ENCODE peak calls at places on chromosomes 5 and 9, in seven cellular contexts. P, U, B, L, M, F and J are unnamed samples.

GRCh38 chr5:441996-442334 is 1.0 kb upstream of the EXOC3 start:
- DNase-seq in P (no peak), U (no peak), B (no peak), L (no peak), M (no peak), F (no peak), J (no peak)

GRCh38 chr9:127445851-127446719 is 5.1 kb downstream of the RPL12 start:
- DNase-seq in P (no peak), U (no peak), B (peak), L (no peak), M (no peak), F (peak), J (no peak)

GRCh38 chr5:125798311-125798710 is 624.9 kb upstream of the GRAMD2B start:
- DNase-seq in P (no peak), U (peak), B (peak), L (no peak), M (no peak), F (peak), J (no peak)

GRCh38 chr5:149429839-149430721 is 51.0 kb upstream of the IL17B start:
- DNase-seq in P (no peak), U (peak), B (no peak), L (no peak), M (peak), F (no peak), J (no peak)

GRCh38 chr5:145856285-145856818 is 16.5 kb downstream of the GRXCR2 start:
- DNase-seq in P (peak), U (peak), B (no peak), L (peak), M (peak), F (no peak), J (no peak)

GRCh38 chr5:55711531-55712022 is 547 bp downstream of the SLC38A9 start:
- DNase-seq in P (no peak), U (peak), B (no peak), L (no peak), M (no peak), F (no peak), J (no peak)

GRCh38 chr9:2916382-2916985 is 72.6 kb upstream of the PUM3 start:
- DNase-seq in P (no peak), U (no peak), B (no peak), L (no peak), M (no peak), F (peak), J (no peak)

GRCh38 chr9:123972618-123973017 is 39.0 kb upstream of the LHX2 start:
- DNase-seq in P (no peak), U (no peak), B (no peak), L (no peak), M (no peak), F (no peak), J (no peak)

GRCh38 chr5:150945501-150945900 is 40.7 kb upstream of the ZNF300 start:
- DNase-seq in P (no peak), U (peak), B (no peak), L (no peak), M (no peak), F (no peak), J (no peak)

GRCh38 chr5:134435525-134435924 is 23.8 kb upstream of the CDKN2AIPNL start:
- DNase-seq in P (no peak), U (peak), B (peak), L (peak), M (no peak), F (peak), J (no peak)

GRCh38 chr9:73845954-73846690 is 651.0 kb upstream of the RORB start:
- DNase-seq in P (no peak), U (peak), B (no peak), L (no peak), M (no peak), F (no peak), J (no peak)

GRCh38 chr5:79806741-79807140 is 117.1 kb downstream of the CMYA5 start:
- DNase-seq in P (no peak), U (peak), B (no peak), L (no peak), M (no peak), F (no peak), J (no peak)

GRCh38 chr9:107213080-107213479 is 70.0 kb upstream of the RAD23B start:
- DNase-seq in P (no peak), U (peak), B (no peak), L (no peak), M (no peak), F (no peak), J (no peak)

GRCh38 chr5:55218966-55219365 is 8.1 kb downstream of the MCIDAS start:
- DNase-seq in P (peak), U (no peak), B (peak), L (no peak), M (no peak), F (peak), J (no peak)

GRCh38 chr5:87562068-87562467 is 149.3 kb upstream of the CCNH start:
- DNase-seq in P (no peak), U (no peak), B (no peak), L (no peak), M (no peak), F (no peak), J (no peak)

GRCh38 chr9:19493174-19493811 is 84.5 kb downstream of the ACER2 start:
- DNase-seq in P (peak), U (peak), B (peak), L (peak), M (peak), F (peak), J (no peak)

GRCh38 chr9:109574061-109574882 is 76.2 kb upstream of the PTPN3 start:
- DNase-seq in P (no peak), U (peak), B (peak), L (peak), M (no peak), F (peak), J (no peak)

GRCh38 chr5:3010953-3011763 is 259.7 kb upstream of the IRX2 start:
- DNase-seq in P (no peak), U (no peak), B (no peak), L (no peak), M (no peak), F (no peak), J (no peak)

GRCh38 chr9:98615633-98616032 is 93.1 kb downstream of the GABBR2 start:
- DNase-seq in P (no peak), U (no peak), B (no peak), L (no peak), M (no peak), F (no peak), J (no peak)

GRCh38 chr5:3595102-3595961 is at the start of gene IRX1:
- DNase-seq in P (no peak), U (no peak), B (no peak), L (no peak), M (no peak), F (peak), J (no peak)

GRCh38 chr9:36141288-36141687 is 4.8 kb downstream of the GLIPR2 start:
- DNase-seq in P (no peak), U (peak), B (peak), L (peak), M (no peak), F (peak), J (no peak)

GRCh38 chr5:175709276-175709781 is 51.5 kb downstream of the HRH2 start:
- DNase-seq in P (peak), U (no peak), B (no peak), L (no peak), M (no peak), F (no peak), J (no peak)

GRCh38 chr5:72812483-72812882 is 4.0 kb upstream of the TNPO1 start:
- DNase-seq in P (no peak), U (no peak), B (no peak), L (no peak), M (no peak), F (no peak), J (no peak)

GRCh38 chr5:150523472-150524350 is 15.8 kb downstream of the NDST1 start:
- DNase-seq in P (peak), U (peak), B (peak), L (peak), M (no peak), F (peak), J (no peak)

GRCh38 chr5:115179959-115180709 is 10.4 kb upstream of the TRIM36 start:
- DNase-seq in P (no peak), U (peak), B (peak), L (no peak), M (peak), F (no peak), J (peak)

GRCh38 chr9:130995399-130995941 is 13.5 kb upstream of the LAMC3 start:
- DNase-seq in P (no peak), U (peak), B (peak), L (no peak), M (no peak), F (peak), J (no peak)

GRCh38 chr9:130994546-130995398 is 14.2 kb upstream of the LAMC3 start:
- DNase-seq in P (no peak), U (no peak), B (no peak), L (no peak), M (no peak), F (peak), J (no peak)

GRCh38 chr5:109299557-109299956 is 110.2 kb downstream of the PJA2 start:
- DNase-seq in P (no peak), U (no peak), B (no peak), L (no peak), M (no peak), F (no peak), J (no peak)

GRCh38 chr5:178145965-178146820 is 7.5 kb downstream of the NHP2 start:
- DNase-seq in P (peak), U (peak), B (peak), L (peak), M (peak), F (peak), J (peak)

GRCh38 chr5:107313921-107314320 is 356.8 kb downstream of the EFNA5 start:
- DNase-seq in P (no peak), U (no peak), B (no peak), L (no peak), M (no peak), F (no peak), J (no peak)

GRCh38 chr5:107658528-107658927 is 12.2 kb downstream of the EFNA5 start:
- DNase-seq in P (no peak), U (no peak), B (no peak), L (no peak), M (no peak), F (no peak), J (no peak)

GRCh38 chr9:32725066-32725860 is 58.1 kb upstream of the TMEM215 start:
- DNase-seq in P (no peak), U (no peak), B (peak), L (no peak), M (no peak), F (no peak), J (no peak)

GRCh38 chr9:89364664-89365531 is 46.6 kb downstream of the SECISBP2 start:
- DNase-seq in P (peak), U (no peak), B (no peak), L (no peak), M (peak), F (peak), J (no peak)

GRCh38 chr9:36665921-36666429 is 93.3 kb downstream of the MELK start:
- DNase-seq in P (no peak), U (peak), B (no peak), L (no peak), M (no peak), F (no peak), J (no peak)

DNA sequence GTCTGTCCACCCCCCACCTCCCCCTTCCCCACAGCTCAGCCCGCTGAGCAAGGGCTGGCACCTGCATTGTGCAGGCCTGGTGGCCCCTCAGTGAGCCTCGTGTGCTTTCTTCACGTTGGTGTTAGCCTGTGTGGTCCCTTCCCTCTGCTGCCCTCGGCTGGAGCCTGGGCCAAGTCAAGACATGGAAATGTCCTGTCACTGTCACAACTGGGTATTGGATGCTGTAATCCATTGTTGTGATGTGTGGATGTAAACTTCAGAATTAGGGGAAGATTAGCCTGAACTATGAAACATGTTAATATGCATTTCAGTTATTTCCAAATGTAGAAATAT is 103.9 kb downstream of the TRIO start:
- DNase-seq in P (no peak), U (no peak), B (no peak), L (no peak), M (no peak), F (no peak), J (no peak)
- TF ChIP-seq CTCF in P (no peak), U (no peak), B (no peak), L (no peak), M (no peak), F (no peak), J (no peak)

GRCh38 chr5:38431242-38431853 is 125.1 kb downstream of the LIFR start:
- DNase-seq in P (no peak), U (peak), B (no peak), L (no peak), M (no peak), F (no peak), J (no peak)

GRCh38 chr5:38438757-38439156 is 117.7 kb downstream of the LIFR start:
- DNase-seq in P (no peak), U (no peak), B (no peak), L (no peak), M (no peak), F (no peak), J (no peak)

GRCh38 chr5:38434981-38435710 is 121.3 kb downstream of the LIFR start:
- DNase-seq in P (no peak), U (no peak), B (no peak), L (peak), M (no peak), F (no peak), J (no peak)

DNA sequence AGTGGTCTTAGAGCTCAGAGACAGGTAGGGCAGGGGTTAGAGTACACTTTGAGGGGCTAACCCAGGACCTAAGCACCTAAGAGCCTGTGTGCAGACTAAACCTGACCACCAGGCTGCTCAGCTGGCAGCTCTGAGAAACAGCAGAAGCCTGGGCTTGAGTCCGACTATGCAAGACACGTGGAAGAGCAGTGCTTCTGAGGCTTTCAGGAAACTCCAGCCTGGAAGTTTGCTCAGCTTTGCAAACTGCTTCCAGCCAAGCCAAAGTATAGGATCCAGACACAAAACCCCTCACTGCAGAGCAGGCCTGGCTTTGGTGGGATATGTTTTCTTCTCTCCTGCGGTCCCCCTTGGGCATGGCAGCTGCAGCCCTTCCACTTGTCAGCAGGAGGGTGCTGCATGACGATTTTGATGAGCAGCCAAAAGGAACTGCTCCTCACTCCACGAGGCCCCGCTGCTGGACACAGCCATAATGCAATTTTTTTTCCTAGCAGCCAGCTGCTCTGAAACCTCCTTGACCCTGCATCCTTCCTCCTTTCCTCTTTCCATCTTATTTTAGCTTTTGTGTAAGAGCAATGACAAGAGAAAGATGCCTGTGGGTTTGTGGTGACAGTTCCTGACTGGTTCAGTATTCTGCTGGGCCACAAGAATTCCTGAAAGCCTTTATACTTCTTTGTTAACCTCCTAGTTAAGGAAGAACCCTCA is 123.1 kb downstream of the LIFR start:
- DNase-seq in P (no peak), U (peak), B (no peak), L (peak), M (peak), F (no peak), J (no peak)
- TF ChIP-seq CTCF in P (no peak), U (peak), B (no peak), L (no peak), M (no peak), F (no peak), J (no peak)

DNA sequence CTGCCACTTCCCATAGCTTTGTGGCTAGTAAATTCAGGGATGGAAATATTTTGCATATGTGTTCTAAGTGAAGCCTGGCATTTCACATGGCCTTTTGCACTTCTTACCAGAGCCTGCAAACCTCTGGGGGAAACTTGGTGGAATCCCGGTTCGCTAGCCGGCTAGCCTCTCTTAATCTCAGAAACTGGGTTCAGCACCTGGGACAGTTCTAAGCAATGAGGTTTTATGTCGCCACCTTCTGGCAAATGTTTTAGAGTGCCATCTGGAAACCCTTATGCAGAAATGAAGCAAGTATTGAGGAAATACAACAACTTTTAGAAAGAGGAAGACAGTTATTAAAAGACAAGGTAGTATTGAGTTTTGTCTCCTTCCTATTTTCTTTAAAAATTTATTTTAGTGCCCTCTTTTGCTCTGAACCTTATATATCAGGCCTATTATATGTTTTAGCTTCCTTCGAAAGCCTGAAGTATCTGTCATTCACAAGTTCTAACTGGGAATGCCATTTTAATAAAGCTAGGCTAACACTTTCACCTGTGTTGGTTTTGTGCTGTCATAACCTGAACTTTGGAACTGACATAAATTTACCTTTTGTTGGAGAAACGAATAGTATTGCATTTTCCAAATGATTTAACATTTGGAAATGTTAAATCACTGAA is 963 bp upstream of the HTR1A start:
- DNase-seq in P (no peak), U (peak), B (peak), L (peak), M (peak), F (peak), J (no peak)
- TF ChIP-seq CTCF in P (no peak), U (peak), B (peak), L (peak), M (peak), F (peak), J (no peak)

GRCh38 chr9:83980395-83981125 is at the start of gene RMI1:
- DNase-seq in P (peak), U (peak), B (peak), L (peak), M (peak), F (peak), J (peak)
- TF ChIP-seq CTCF in P (no peak), U (peak), B (no peak), L (peak), M (peak), F (no peak), J (no peak)

DNA sequence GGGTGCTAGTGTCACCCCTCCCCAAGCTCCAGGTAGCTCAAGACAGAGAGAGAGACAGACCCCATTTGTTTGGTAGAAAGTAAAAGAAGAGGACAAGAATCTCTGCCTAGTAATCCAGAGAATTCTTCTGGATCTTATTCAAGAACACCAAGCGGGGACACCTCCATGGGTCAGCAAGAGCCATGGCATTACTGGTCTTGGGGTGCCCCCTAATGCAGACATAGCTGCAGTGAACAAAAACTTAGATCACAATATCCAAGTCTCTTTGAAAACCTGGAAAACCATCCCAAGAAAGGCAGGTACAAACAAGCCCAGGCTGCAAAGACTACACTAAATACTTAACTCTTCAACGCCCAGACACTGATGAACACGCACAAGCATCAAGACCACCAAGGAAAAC is 29.9 kb upstream of the PDE4D start:
- DNase-seq in P (no peak), U (peak), B (no peak), L (peak), M (no peak), F (no peak), J (no peak)
- TF ChIP-seq CTCF in P (no peak), U (peak), B (no peak), L (peak), M (no peak), F (no peak), J (no peak)

GRCh38 chr5:36363101-36363500 is 61.4 kb upstream of the RANBP3L start:
- DNase-seq in P (no peak), U (peak), B (peak), L (peak), M (no peak), F (peak), J (no peak)
- TF ChIP-seq CTCF in P (no peak), U (peak), B (peak), L (peak), M (no peak), F (peak), J (no peak)